ENCODE peak calls at places on chromosomes 6 and 20, in ten cellular contexts. F, R, C, V, N, K, T, G, Q and A are unnamed samples.

GRCh38 chr20:53652090-53652858 is 58.6 kb upstream of the ZNF217 start:
- DNase-seq in T (no peak), G (no peak), N (peak; percentile 11), R (no peak), C (no peak), V (no peak), K (peak; percentile 38), F (no peak), Q (no peak), A (no peak)

GRCh38 chr20:24699321-24700165 is 230.1 kb downstream of the SYNDIG1 start:
- DNase-seq in C (no peak), T (no peak), G (no peak), F (no peak), K (no peak), N (no peak), R (no peak), V (no peak), Q (no peak), A (no peak)

GRCh38 chr6:48078092-48078491 is 32.9 kb downstream of the PTCHD4 start:
- DNase-seq in T (no peak), K (no peak), C (no peak), N (no peak), G (no peak), R (no peak), V (no peak), F (no peak), Q (no peak), A (no peak)

GRCh38 chr6:16947461-16948159 is 154.2 kb upstream of the STMND1 start:
- DNase-seq in R (no peak), K (peak; percentile 10), N (no peak), G (peak; percentile 64), V (peak; percentile 55), T (peak; percentile 96), Q (peak; percentile 51), F (no peak), C (no peak), A (no peak)

GRCh38 chr6:75402296-75402695 is 91.3 kb downstream of the FILIP1 start:
- DNase-seq in V (no peak), F (peak; percentile 64), K (peak; percentile 83), Q (peak; percentile 34), N (no peak), T (peak; percentile 82), G (no peak), R (no peak), C (no peak), A (no peak)

GRCh38 chr6:136175873-136176272 is 74.2 kb downstream of the MTFR2 start:
- DNase-seq in Q (no peak), G (no peak), T (no peak), K (no peak), C (no peak), F (no peak), V (no peak), N (no peak), R (no peak), A (no peak)

GRCh38 chr6:105769987-105770386 is 316.1 kb upstream of the PRDM1 start:
- DNase-seq in T (peak; percentile 72), R (no peak), Q (no peak), G (no peak), N (no peak), V (no peak), F (no peak), C (no peak), K (peak; percentile 96), A (no peak)

GRCh38 chr6:40369891-40370290 is 217.3 kb downstream of the LRFN2 start:
- DNase-seq in F (no peak), R (no peak), C (no peak), K (no peak), Q (no peak), T (no peak), N (no peak), G (no peak), V (no peak), A (no peak)

GRCh38 chr6:128376952-128377503 is 143.4 kb downstream of the PTPRK start:
- DNase-seq in K (no peak), G (no peak), V (no peak), F (no peak), Q (no peak), R (no peak), N (no peak), T (no peak), C (no peak), A (no peak)

GRCh38 chr6:8914700-8915099 is 479.4 kb upstream of the SLC35B3 start:
- DNase-seq in G (no peak), K (no peak), F (no peak), R (no peak), C (no peak), V (no peak), T (no peak), Q (no peak), N (no peak), A (no peak)

GRCh38 chr20:1902188-1902587 is 7.0 kb downstream of the SIRPA start:
- DNase-seq in Q (no peak), R (no peak), C (no peak), T (no peak), V (no peak), G (no peak), K (no peak), F (no peak), N (no peak), A (no peak)

GRCh38 chr6:24358219-24358821 is 461 bp upstream of the DCDC2 start:
- DNase-seq in T (no peak), N (no peak), G (no peak), R (no peak), F (no peak), K (no peak), Q (no peak), V (peak; percentile 64), C (no peak), A (no peak)

GRCh38 chr20:37944456-37944981 is 41.6 kb downstream of the VSTM2L start:
- DNase-seq in G (no peak), Q (no peak), R (no peak), K (no peak), F (no peak), N (no peak), V (no peak), T (no peak), C (no peak), A (no peak)

GRCh38 chr6:120031837-120032236 is 682.3 kb upstream of the MAN1A1 start:
- DNase-seq in R (no peak), T (no peak), Q (no peak), V (no peak), N (no peak), F (no peak), C (no peak), G (no peak), K (no peak), A (no peak)

GRCh38 chr6:53264915-53265615 is 83.7 kb downstream of the ELOVL5 start:
- DNase-seq in T (no peak), V (no peak), K (no peak), N (no peak), C (no peak), F (no peak), R (no peak), G (no peak), Q (no peak), A (no peak)

GRCh38 chr6:37807656-37808055 is 11.9 kb upstream of the ZFAND3 start:
- DNase-seq in F (no peak), T (no peak), R (no peak), Q (no peak), V (peak; percentile 43), G (no peak), N (peak; percentile 25), C (no peak), K (peak; percentile 83), A (no peak)

GRCh38 chr6:128519132-128519930 is 1.1 kb downstream of the PTPRK start:
- DNase-seq in C (peak; percentile 44), R (peak; percentile 25), K (peak; percentile 72), V (peak; percentile 85), T (no peak), N (peak; percentile 27), G (no peak), Q (peak; percentile 46), F (peak; percentile 60), A (peak; percentile 35)

GRCh38 chr20:31560900-31561598 is 44.0 kb upstream of the ID1 start:
- DNase-seq in F (no peak), T (peak; percentile 95), N (no peak), R (no peak), K (peak; percentile 98), G (no peak), V (no peak), C (no peak), Q (no peak), A (no peak)

GRCh38 chr6:40743690-40744446 is 156.7 kb upstream of the LRFN2 start:
- DNase-seq in V (no peak), R (no peak), G (no peak), Q (no peak), N (no peak), C (no peak), K (no peak), F (no peak), T (no peak), A (no peak)

GRCh38 chr6:41939091-41939847 is 2.3 kb downstream of the CCND3 start:
- DNase-seq in T (peak; percentile 68), R (no peak), N (no peak), C (peak; percentile 28), K (peak; percentile 11), G (no peak), F (peak; percentile 60), Q (no peak), V (peak; percentile 80), A (peak; percentile 69)